ENCODE peak calls at places on chromosomes 6 and 20, in five cellular contexts. A, Y, W, G and X are unnamed samples.

GRCh38 chr6:17281100-17281496 is at the start of gene RBM24:
- DNase-seq in W (peak; percentile 16), G (peak; percentile 59), A (peak; percentile 70), Y (peak; percentile 77), X (peak; percentile 40)

GRCh38 chr6:38497546-38497945 is 142.2 kb downstream of the BTBD9 start:
- DNase-seq in W (no peak), Y (no peak), G (no peak), A (no peak), X (no peak)

GRCh38 chr6:72810571-72811280 is 188.9 kb downstream of the KCNQ5 start:
- DNase-seq in G (no peak), W (no peak), Y (no peak), A (no peak), X (no peak)

GRCh38 chr20:57882451-57883161 is 172.8 kb upstream of the PMEPA1 start:
- DNase-seq in A (no peak), Y (no peak), G (no peak), W (no peak), X (no peak)

GRCh38 chr6:16239798-16240123 is 1.4 kb downstream of the GMPR start:
- DNase-seq in A (no peak), Y (no peak), W (no peak), G (no peak), X (no peak)

GRCh38 chr6:11110921-11111768 is at the start of gene ERVFRD-1:
- DNase-seq in A (no peak), W (no peak), Y (no peak), G (no peak), X (no peak)

GRCh38 chr6:18022398-18023231 is 35.2 kb upstream of the KIF13A start:
- DNase-seq in A (no peak), G (no peak), W (no peak), Y (peak; percentile 13), X (no peak)

GRCh38 chr6:22929228-22929627 is 359.9 kb downstream of the HDGFL1 start:
- DNase-seq in A (no peak), Y (no peak), G (no peak), W (no peak), X (no peak)

GRCh38 chr6:109947001-109947400 is 31.1 kb upstream of the GPR6 start:
- DNase-seq in Y (no peak), W (no peak), A (no peak), G (no peak), X (no peak)

GRCh38 chr20:25669826-25670422 is 26.7 kb downstream of the ZNF337 start:
- DNase-seq in Y (no peak), A (no peak), W (no peak), G (no peak), X (no peak)

GRCh38 chr6:110334425-110335158 is 23.6 kb downstream of the METTL24 start:
- DNase-seq in W (no peak), Y (no peak), G (no peak), A (no peak), X (no peak)

GRCh38 chr6:121686611-121687023 is 251.2 kb downstream of the GJA1 start:
- DNase-seq in Y (no peak), A (no peak), G (no peak), W (no peak), X (no peak)

GRCh38 chr6:3128381-3129108 is 10.0 kb downstream of the BPHL start:
- DNase-seq in G (no peak), Y (no peak), A (no peak), W (no peak), X (no peak)

GRCh38 chr6:15855311-15855710 is 192.5 kb upstream of the DTNBP1 start:
- DNase-seq in A (no peak), G (no peak), Y (no peak), W (no peak), X (no peak)

GRCh38 chr6:28124350-28124970 is at the start of gene ZSCAN16:
- DNase-seq in Y (peak; percentile 83), G (peak; percentile 76), W (peak; percentile 75), A (peak; percentile 81), X (peak; percentile 74)

GRCh38 chr6:9830808-9831207 is 584.1 kb downstream of the TFAP2A start:
- DNase-seq in A (no peak), Y (no peak), W (no peak), G (no peak), X (no peak)

GRCh38 chr6:16196260-16196914 is 42.0 kb upstream of the GMPR start:
- DNase-seq in Y (no peak), G (no peak), W (no peak), A (no peak), X (no peak)

GRCh38 chr20:52799130-52799529 is 173.0 kb upstream of the TSHZ2 start:
- DNase-seq in W (no peak), A (no peak), G (no peak), Y (no peak), X (no peak)

GRCh38 chr6:14037402-14038277 is 79.9 kb upstream of the CD83 start:
- DNase-seq in Y (no peak), W (no peak), A (peak; percentile 26), G (no peak), X (no peak)

GRCh38 chr6:148407372-148407771 is 64.7 kb downstream of the SASH1 start:
- DNase-seq in A (peak; percentile 27), W (no peak), G (no peak), Y (no peak), X (no peak)

GRCh38 chr6:105900120-105900937 is 185.8 kb upstream of the PRDM1 start:
- DNase-seq in Y (no peak), W (no peak), A (no peak), G (no peak), X (no peak)

GRCh38 chr20:62122659-62123449 is 579 bp downstream of the LSM14B start:
- DNase-seq in Y (peak; percentile 61), A (peak; percentile 45), G (peak; percentile 72), W (peak; percentile 62), X (peak; percentile 71)

GRCh38 chr6:25387483-25387882 is 108.3 kb downstream of the CARMIL1 start:
- DNase-seq in G (no peak), A (no peak), W (no peak), Y (no peak), X (peak; percentile 25)

GRCh38 chr6:38021029-38021428 is 201.5 kb downstream of the ZFAND3 start:
- DNase-seq in W (no peak), A (no peak), G (no peak), Y (no peak), X (no peak)

GRCh38 chr6:16849280-16850210 is 88.3 kb upstream of the ATXN1 start:
- DNase-seq in Y (no peak), W (no peak), A (no peak), G (no peak), X (no peak)

GRCh38 chr6:11556308-11556707 is 18.8 kb downstream of the TMEM170B start:
- DNase-seq in Y (no peak), G (no peak), W (no peak), A (no peak), X (no peak)

GRCh38 chr20:25274481-25274880 is 26.6 kb downstream of the PYGB start:
- DNase-seq in G (no peak), Y (no peak), A (peak; percentile 13), W (no peak), X (no peak)

GRCh38 chr20:34877002-34877264 is 521 bp downstream of the ACSS2 start:
- DNase-seq in W (no peak), Y (no peak), G (no peak), A (no peak), X (no peak)

GRCh38 chr6:127290391-127290963 is 23.8 kb downstream of the RNF146 start:
- DNase-seq in G (no peak), A (no peak), Y (no peak), W (no peak), X (no peak)

GRCh38 chr6:127289934-127290333 is 23.3 kb downstream of the RNF146 start:
- DNase-seq in A (no peak), W (no peak), Y (no peak), G (no peak), X (no peak)

GRCh38 chr6:127291495-127291894 is 24.8 kb downstream of the RNF146 start:
- DNase-seq in A (no peak), Y (no peak), W (no peak), G (peak; percentile 31), X (peak; percentile 14)

DNA sequence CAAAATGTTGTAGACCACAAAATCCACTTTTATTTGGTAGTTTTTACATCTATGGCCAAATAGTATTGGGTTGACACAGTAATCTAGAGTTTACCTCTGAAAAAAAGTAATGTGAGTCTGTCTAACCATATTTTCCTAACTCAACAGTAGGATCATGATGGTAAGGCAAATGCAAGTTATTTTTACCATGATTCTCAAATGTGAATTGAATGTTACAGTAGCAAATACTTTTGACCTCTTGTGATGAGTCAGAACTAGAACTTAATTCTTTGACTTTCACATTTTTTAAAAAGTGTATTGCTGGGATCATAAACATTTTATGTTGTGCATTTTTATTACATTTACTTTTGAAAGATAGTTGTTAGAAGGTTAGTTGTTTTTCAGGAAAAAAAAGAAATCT is 22.0 kb downstream of the RNF146 start:
- DNase-seq in Y (no peak), G (no peak), A (no peak), W (no peak), X (no peak)
- TF ChIP-seq CTCF in Y (no peak), G (no peak), A (no peak), W (no peak), X (no peak)

DNA sequence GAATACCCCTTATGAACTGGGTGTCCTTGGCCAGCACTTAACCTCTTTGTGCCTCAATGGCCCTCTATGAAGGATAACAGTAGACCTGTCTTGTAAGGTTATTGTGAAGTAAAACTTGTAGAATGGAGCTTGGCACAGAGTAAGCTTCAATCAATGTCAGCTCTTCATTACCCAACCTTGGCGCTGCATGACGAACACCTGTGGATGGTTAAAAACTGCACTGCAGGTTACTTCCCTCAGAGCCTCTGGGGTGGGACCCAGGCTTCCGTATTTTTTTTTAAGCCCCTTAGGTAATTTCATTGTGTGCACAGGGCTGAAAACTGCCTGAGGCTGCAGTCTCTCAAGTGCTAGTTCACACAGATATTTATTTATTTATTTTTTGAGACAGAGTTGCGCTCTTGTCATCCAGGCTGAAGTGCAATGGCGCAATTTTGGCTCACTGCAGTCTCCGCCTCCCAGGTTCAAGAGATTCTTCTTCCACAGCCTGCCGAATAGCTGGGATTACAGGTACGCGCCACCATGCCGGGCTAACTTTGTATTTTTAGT is 42.8 kb upstream of the SLC23A2 start:
- DNase-seq in A (no peak), Y (no peak), W (no peak), G (no peak), X (no peak)
- TF ChIP-seq CTCF in A (no peak), Y (no peak), W (no peak), G (no peak), X (no peak)

DNA sequence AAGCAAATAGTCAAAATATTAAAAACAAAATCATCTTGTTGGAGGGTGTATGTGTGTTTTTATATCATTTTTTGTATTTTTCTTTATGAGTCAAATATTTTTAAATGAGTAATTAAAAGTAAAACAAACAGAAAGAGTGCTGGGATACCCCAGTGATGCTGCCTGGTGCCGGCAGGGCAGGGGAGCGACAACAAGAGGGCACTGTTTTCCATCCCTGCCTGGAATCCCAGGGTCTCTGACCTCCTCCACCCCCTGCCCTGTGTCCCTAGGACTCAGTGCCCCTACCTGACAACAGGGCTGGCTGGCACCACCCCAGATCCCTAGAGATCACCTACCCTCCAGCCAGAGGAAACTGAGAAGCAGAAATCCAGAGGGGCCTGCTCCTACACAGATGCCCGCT is 41.9 kb upstream of the HMGA1 start:
- DNase-seq in W (no peak), G (no peak), A (no peak), Y (no peak), X (no peak)
- TF ChIP-seq CTCF in W (no peak), G (no peak), A (no peak), Y (no peak), X (no peak)

DNA sequence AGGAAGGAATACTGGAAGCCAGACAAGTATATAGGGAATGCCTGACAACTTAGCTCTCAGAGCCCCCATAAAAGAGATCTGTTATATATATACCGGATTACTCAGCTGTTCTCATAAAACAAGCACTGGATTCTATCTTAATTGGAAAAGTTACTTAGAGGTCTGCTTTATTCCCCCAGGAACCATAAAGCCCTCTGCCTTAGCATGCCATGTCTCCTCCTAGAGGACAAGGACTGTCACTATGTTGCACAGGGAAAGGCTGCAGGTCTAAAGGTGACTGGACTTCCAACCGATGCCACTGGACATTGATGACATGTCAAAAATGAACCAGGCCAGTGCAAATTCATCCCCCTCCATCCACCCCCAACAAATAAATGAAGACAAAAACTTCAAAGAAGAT is 6.4 kb downstream of the EXOC2 start:
- DNase-seq in A (no peak), W (no peak), G (no peak), Y (no peak), X (no peak)
- TF ChIP-seq CTCF in A (no peak), W (no peak), G (peak; percentile 31), Y (peak; percentile 24), X (peak; percentile 42)